ENCODE peak calls at places on chromosomes 6 and 20, in five cellular contexts. D, G, C, T and Q are unnamed samples.

GRCh38 chr6:169042061-169042460 is 211.6 kb downstream of the THBS2 start:
- DNase-seq in D (no peak), G (no peak), C (no peak), T (no peak), Q (no peak)

GRCh38 chr6:39377530-39377929 is 55.0 kb upstream of the KCNK16 start:
- DNase-seq in D (peak; percentile 60), G (peak; percentile 90), C (peak; percentile 74), T (peak; percentile 44), Q (peak; percentile 78)

GRCh38 chr6:99810295-99810694 is 183.7 kb downstream of the MCHR2 start:
- DNase-seq in D (no peak), G (no peak), C (no peak), T (no peak), Q (no peak)

GRCh38 chr6:157276731-157277130 is 46.6 kb downstream of the TMEM242 start:
- DNase-seq in D (no peak), G (no peak), C (no peak), T (no peak), Q (no peak)

GRCh38 chr20:63359164-63359934 is 1.8 kb downstream of the CHRNA4 start:
- DNase-seq in D (no peak), G (no peak), C (no peak), T (no peak), Q (no peak)

GRCh38 chr20:53672484-53673129 is 79.0 kb upstream of the ZNF217 start:
- DNase-seq in D (no peak), G (no peak), C (no peak), T (peak; percentile 66), Q (no peak)

GRCh38 chr6:16316741-16317251 is 78.4 kb downstream of the GMPR start:
- DNase-seq in D (no peak), G (peak; percentile 86), C (no peak), T (peak; percentile 89), Q (no peak)

GRCh38 chr20:36384022-36384619 is 78.0 kb downstream of the DLGAP4 start:
- DNase-seq in D (peak; percentile 63), G (peak; percentile 91), C (peak; percentile 92), T (peak; percentile 24), Q (peak; percentile 24)

GRCh38 chr6:79385333-79385732 is 150.9 kb upstream of the HMGN3 start:
- DNase-seq in D (no peak), G (no peak), C (no peak), T (no peak), Q (no peak)

GRCh38 chr6:23414204-23414501 is 711.9 kb upstream of the NRSN1 start:
- DNase-seq in D (no peak), G (peak; percentile 18), C (no peak), T (peak; percentile 92), Q (no peak)

GRCh38 chr20:63536241-63536977 is 767 bp downstream of the PTK6 start:
- DNase-seq in D (no peak), G (no peak), C (peak; percentile 31), T (peak; percentile 29), Q (no peak)

GRCh38 chr20:34473262-34473883 is 42.8 kb upstream of the DYNLRB1 start:
- DNase-seq in D (peak; percentile 17), G (peak; percentile 69), C (peak; percentile 27), T (peak; percentile 66), Q (peak; percentile 34)

DNA sequence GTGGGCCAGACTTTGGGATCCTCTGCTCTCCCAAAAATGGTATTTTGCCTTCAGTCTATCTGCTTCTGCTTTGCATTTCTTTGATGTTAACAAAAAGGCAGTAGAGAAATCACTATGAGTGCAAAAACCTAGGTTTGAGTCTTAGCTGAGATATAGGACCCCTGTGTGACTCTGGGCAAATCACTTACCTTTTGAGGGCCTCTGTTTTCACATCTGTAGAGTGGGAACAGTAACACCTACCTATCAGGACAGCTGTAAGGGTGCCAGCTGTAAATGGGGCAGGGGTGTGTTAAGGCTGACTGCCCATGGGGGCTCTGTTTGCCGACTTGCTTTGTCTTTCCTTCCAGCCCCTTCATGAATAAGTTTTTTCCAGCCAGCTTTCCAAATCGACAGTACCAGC is 30.4 kb downstream of the HM13 start:
- DNase-seq in D (no peak), G (no peak), C (no peak), T (no peak), Q (no peak)
- H2AK5ac ChIP-seq in D (no peak overlapping the region), G (no peak overlapping the region), C (no peak overlapping the region), T (peak overlapping the region; percentile 79), Q (no peak overlapping the region)

GRCh38 chr6:121442591-121442990 is 7.1 kb downstream of the GJA1 start:
- DNase-seq in D (no peak), G (no peak), C (no peak), T (no peak), Q (no peak)
- H3K4me3 ChIP-seq in D (peak overlapping the region; percentile 46), G (no peak overlapping the region), C (no peak overlapping the region), T (no peak overlapping the region), Q (no peak overlapping the region)

GRCh38 chr6:31186052-31186734 is 15.7 kb upstream of the POU5F1 start:
- DNase-seq in D (no peak), G (no peak), C (no peak), T (no peak), Q (no peak)
- H2AK5ac ChIP-seq in D (peak overlapping the region; percentile 65), G (no peak overlapping the region), C (no peak overlapping the region), T (no peak overlapping the region), Q (no peak overlapping the region)

DNA sequence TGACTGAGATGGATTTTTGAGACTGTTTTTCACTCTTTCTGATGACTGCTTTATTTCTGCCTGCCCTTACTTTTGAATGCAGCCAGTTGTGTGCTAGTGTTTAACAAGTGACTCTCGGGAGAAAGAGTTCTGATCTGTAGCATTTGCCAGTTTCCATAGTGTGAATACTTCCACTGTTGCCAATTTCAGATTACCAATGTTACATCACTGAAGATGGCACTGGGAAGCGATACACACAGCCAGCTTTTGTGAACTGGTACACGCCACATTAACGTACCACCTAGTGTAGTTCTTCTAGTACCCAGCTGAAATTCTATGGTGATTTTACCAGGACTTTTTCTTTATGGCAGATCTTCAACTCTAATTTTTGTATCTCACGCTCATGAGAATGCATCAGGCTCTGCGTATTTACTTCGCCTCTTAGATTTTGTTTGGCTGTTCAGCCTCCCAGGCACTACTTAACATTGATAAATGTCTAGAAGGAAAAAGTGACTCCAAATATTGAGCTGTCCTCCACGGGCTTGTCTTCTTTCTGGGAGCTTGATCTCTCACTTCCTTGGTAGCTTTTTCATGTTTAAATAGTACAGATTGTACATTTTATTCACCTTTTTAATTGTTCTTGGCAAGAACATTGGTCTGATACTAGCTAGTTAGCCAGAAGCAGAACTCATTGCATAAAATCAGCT is 521.6 kb upstream of the SOX4 start:
- DNase-seq in D (no peak), G (no peak), C (no peak), T (no peak), Q (no peak)
- H3K4me3 ChIP-seq in D (no peak overlapping the region), G (no peak overlapping the region), C (no peak overlapping the region), T (no peak overlapping the region), Q (no peak overlapping the region)